ENCODE peak calls at places on chromosomes 12 and 14, in four cellular contexts. One of them, this sample, is unnamed.

GRCh38 chr14:75254901-75255300 is 23.7 kb upstream of the FOS start:
- DNase-seq in H1: no peak
- DNase-seq in HepG2: no peak
- DNase-seq in K562: no peak
- DNase-seq in this sample: no peak

GRCh38 chr14:87656315-87656714 is 336.7 kb downstream of the GALC start:
- DNase-seq in H1: no peak
- DNase-seq in HepG2: no peak
- DNase-seq in K562: no peak
- DNase-seq in this sample: no peak

GRCh38 chr14:83006071-83006670 is 1472.5 kb upstream of the SEL1L start:
- DNase-seq in H1: no peak
- DNase-seq in HepG2: no peak
- DNase-seq in K562: no peak
- DNase-seq in this sample: no peak

GRCh38 chr14:31411218-31411727 is 9.1 kb downstream of the HEATR5A start:
- DNase-seq in H1: no peak
- DNase-seq in HepG2: no peak
- DNase-seq in K562: no peak
- DNase-seq in this sample: no peak

GRCh38 chr12:21823581-21823980 is 49.1 kb upstream of the KCNJ8 start:
- DNase-seq in H1: no peak
- DNase-seq in HepG2: no peak
- DNase-seq in K562: no peak
- DNase-seq in this sample: no peak

GRCh38 chr12:19198272-19198671 is 68.7 kb downstream of the PLEKHA5 start:
- DNase-seq in H1: no peak
- DNase-seq in HepG2: no peak
- DNase-seq in K562: no peak
- DNase-seq in this sample: no peak

GRCh38 chr14:93905623-93906022 is 21.5 kb upstream of the FAM181A start:
- DNase-seq in H1: no peak
- DNase-seq in HepG2: peak; percentile 92
- DNase-seq in K562: no peak
- DNase-seq in this sample: no peak

GRCh38 chr14:52106853-52107252 is 38.0 kb upstream of the NID2 start:
- DNase-seq in H1: no peak
- DNase-seq in HepG2: no peak
- DNase-seq in K562: no peak
- DNase-seq in this sample: no peak

GRCh38 chr14:99757331-99758070 is 35.7 kb upstream of the EML1 start:
- DNase-seq in H1: no peak
- DNase-seq in HepG2: no peak
- DNase-seq in K562: no peak
- DNase-seq in this sample: no peak

GRCh38 chr14:73724696-73725095 is 10.5 kb upstream of the PNMA1 start:
- DNase-seq in H1: no peak
- DNase-seq in HepG2: no peak
- DNase-seq in K562: no peak
- DNase-seq in this sample: no peak
- H3K27ac ChIP-seq in H1: no peak overlapping the region
- H3K27ac ChIP-seq in HepG2: no peak overlapping the region
- H3K27ac ChIP-seq in K562: peak overlapping the region; percentile 61
- H3K27ac ChIP-seq in this sample: no peak overlapping the region

GRCh38 chr14:92426237-92426636 is 87.3 kb upstream of the RIN3 start:
- DNase-seq in H1: no peak
- DNase-seq in HepG2: no peak
- DNase-seq in K562: no peak
- DNase-seq in this sample: no peak
- TF ChIP-seq BRCA1 in H1: no peak
- TF ChIP-seq BRCA1 in HepG2: no peak
- TF ChIP-seq BRCA1 in K562: no peak
- TF ChIP-seq BRCA1 in this sample: no peak

GRCh38 chr14:89190779-89191513 is 226.1 kb downstream of the FOXN3 start:
- DNase-seq in H1: no peak
- DNase-seq in HepG2: no peak
- DNase-seq in K562: no peak
- DNase-seq in this sample: no peak
- H3K27ac ChIP-seq in H1: no peak overlapping the region
- H3K27ac ChIP-seq in HepG2: no peak overlapping the region
- H3K27ac ChIP-seq in K562: no peak overlapping the region
- H3K27ac ChIP-seq in this sample: no peak overlapping the region

DNA sequence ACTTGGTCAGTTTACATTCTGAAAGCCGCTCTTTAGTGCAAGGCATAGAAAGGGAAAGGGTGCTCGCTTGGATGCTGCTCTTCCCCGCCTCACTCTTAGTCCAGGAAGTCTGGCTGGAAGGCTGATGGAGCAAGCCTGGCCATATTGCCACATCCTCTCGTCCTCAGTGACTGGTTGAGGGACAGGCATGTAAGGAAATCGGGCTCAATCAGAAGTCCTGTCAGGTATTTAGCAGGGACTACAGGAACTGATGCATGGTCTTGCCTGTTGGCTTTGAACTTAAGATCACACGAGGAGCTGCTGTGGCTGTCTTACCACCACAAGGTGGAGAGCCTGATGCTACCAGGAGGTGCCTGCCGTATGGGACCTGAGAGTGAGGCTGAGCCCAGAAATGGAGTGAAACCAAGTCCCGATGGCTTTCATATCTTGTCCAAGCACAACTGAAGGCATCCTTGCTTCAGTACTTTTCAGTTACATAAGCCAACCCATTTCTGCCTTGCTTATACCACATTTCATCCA is 10.7 kb upstream of the C12orf75 start:
- DNase-seq in H1: no peak
- DNase-seq in HepG2: no peak
- DNase-seq in K562: no peak
- DNase-seq in this sample: no peak
- TF ChIP-seq BRCA1 in H1: no peak
- TF ChIP-seq BRCA1 in HepG2: no peak
- TF ChIP-seq BRCA1 in K562: no peak
- TF ChIP-seq BRCA1 in this sample: no peak

DNA sequence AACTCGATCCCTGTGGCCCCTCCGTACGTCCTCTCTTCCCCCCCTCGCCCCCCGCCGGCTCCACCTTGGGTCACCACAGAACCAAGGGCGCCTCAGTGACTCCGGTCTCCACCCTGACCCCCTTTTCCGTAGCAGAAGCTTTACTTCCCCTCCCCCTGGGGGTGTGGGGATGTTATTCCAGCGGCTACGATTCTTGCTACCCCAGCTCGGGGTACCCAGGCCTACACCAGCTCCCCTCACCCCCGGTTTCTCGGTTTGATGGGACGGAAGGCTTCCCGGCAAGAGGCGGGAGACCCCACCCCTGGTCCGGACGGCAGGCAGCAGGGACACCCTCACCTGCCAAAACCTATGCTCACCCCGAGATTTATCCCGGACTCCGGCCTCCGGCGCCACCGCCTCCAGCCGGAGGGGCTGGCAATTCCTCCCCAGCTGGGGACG is 665 bp downstream of the RAB15 start:
- DNase-seq in H1: no peak
- DNase-seq in HepG2: no peak
- DNase-seq in K562: no peak
- DNase-seq in this sample: no peak
- H3K27ac ChIP-seq in H1: no peak overlapping the region
- H3K27ac ChIP-seq in HepG2: no peak overlapping the region
- H3K27ac ChIP-seq in K562: no peak overlapping the region
- H3K27ac ChIP-seq in this sample: no peak overlapping the region

GRCh38 chr12:3295648-3296408 is 195.2 kb upstream of the PRMT8 start:
- DNase-seq in H1: no peak
- DNase-seq in HepG2: no peak
- DNase-seq in K562: no peak
- DNase-seq in this sample: no peak
- TF ChIP-seq BRCA1 in H1: no peak
- TF ChIP-seq BRCA1 in HepG2: no peak
- TF ChIP-seq BRCA1 in K562: no peak
- TF ChIP-seq BRCA1 in this sample: no peak